ENCODE peak calls at places on chromosomes 2 and 18, in ten cellular contexts. K is AG04450; R is breast epithelium; X is uterus; I is PC-3; L is suprapubic skin; N is transverse colon; Y is psoas muscle; E is MG63; Z is effector memory CD4-positive, alpha-beta T cell. H is an unnamed sample.

GRCh38 chr2:170712653-170713279 is 2.4 kb upstream of the SP5 start:
- DNase-seq in Z (no peak), R (no peak), L (no peak), Y (no peak), N (no peak), E (no peak), K (no peak), I (no peak), X (no peak), H (no peak)

GRCh38 chr2:134512734-134513467 is 205.9 kb downstream of the TMEM163 start:
- DNase-seq in I (no peak), N (no peak), R (peak; percentile 22), K (no peak), Z (no peak), E (no peak), Y (no peak), X (no peak), L (no peak), H (no peak)

GRCh38 chr2:167581961-167582574 is 665.3 kb downstream of the STK39 start:
- DNase-seq in N (no peak), I (peak; percentile 19), R (no peak), K (no peak), L (no peak), E (peak; percentile 55), Z (no peak), Y (no peak), X (no peak), H (no peak)

GRCh38 chr18:36307513-36307912 is 10.0 kb downstream of the FHOD3 start:
- DNase-seq in L (no peak), I (no peak), Y (no peak), X (no peak), R (no peak), N (no peak), Z (no peak), E (no peak), K (peak; percentile 41), H (no peak)

GRCh38 chr2:10680214-10680613 is 9.6 kb downstream of the NOL10 start:
- DNase-seq in Y (no peak), R (no peak), Z (no peak), X (no peak), L (no peak), E (no peak), K (no peak), N (no peak), I (no peak), H (no peak)

GRCh38 chr2:85772841-85773491 is 19.2 kb downstream of the ATOH8 start:
- DNase-seq in R (no peak), N (no peak), Z (no peak), K (no peak), X (no peak), L (no peak), Y (peak; percentile 80), E (no peak), I (no peak), H (no peak)

GRCh38 chr2:234241656-234242445 is 191.3 kb downstream of the SPP2 start:
- DNase-seq in X (no peak), I (peak; percentile 96), N (no peak), R (no peak), Z (no peak), K (no peak), Y (no peak), E (peak; percentile 89), L (no peak), H (peak; percentile 51)

GRCh38 chr2:51472300-51472699 is 440.4 kb upstream of the NRXN1 start:
- DNase-seq in N (no peak), X (no peak), E (no peak), Y (no peak), K (no peak), Z (no peak), L (no peak), R (no peak), I (no peak), H (no peak)

DNA sequence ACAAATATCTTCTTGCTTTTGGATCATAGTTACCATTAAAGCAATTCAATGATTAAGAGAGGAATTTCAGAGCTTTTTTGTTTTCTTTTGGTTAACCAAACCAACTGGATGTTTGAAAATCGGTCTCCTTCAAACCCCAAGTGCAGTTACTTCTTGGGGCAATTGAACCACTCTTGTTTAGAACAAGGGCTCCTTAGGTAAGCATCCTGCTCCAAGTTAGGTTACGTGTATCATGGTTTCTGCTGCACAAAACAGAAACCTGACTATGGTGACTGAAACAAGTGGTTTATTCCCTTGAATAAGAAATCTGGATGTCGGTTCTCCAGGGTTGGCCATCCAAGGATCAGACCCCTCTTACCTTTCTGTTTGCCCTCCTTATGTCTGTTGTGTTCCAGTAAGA is 16.1 kb upstream of the LGALSL start:
- DNase-seq in X (no peak), K (no peak), Y (no peak), R (no peak), Z (no peak), I (no peak), N (no peak), L (no peak), E (no peak), H (no peak)
- H3K27me3 ChIP-seq in X (no peaks in the 10 kb centered on the region), K (peaks cover 17% of the 10 kb centered on the region), Y (no peaks in the 10 kb centered on the region), R (no peaks in the 10 kb centered on the region), Z (no peaks in the 10 kb centered on the region), I (no peaks in the 10 kb centered on the region), N (no peaks in the 10 kb centered on the region), L (no peaks in the 10 kb centered on the region), E (peaks cover 4% of the 10 kb centered on the region), H (peaks cover 7% of the 10 kb centered on the region)

GRCh38 chr2:222292113-222292737 is 6.6 kb downstream of the PAX3 start:
- DNase-seq in N (no peak), Z (no peak), E (no peak), I (no peak), L (no peak), R (no peak), K (no peak), X (no peak), Y (no peak), H (no peak)
- H3K27me3 ChIP-seq in N (peaks cover 100% of the 10 kb centered on the region), Z (peaks cover 56% of the 10 kb centered on the region), E (no peaks in the 10 kb centered on the region), I (peaks cover 96% of the 10 kb centered on the region), L (peaks cover 100% of the 10 kb centered on the region), R (peaks cover 4% of the 10 kb centered on the region), K (peaks cover 74% of the 10 kb centered on the region), X (peaks cover 85% of the 10 kb centered on the region), Y (peaks cover 23% of the 10 kb centered on the region), H (no peaks in the 10 kb centered on the region)

GRCh38 chr2:219279916-219280516 is 850 bp downstream of the DNAJB2 start:
- DNase-seq in Y (no peak), K (no peak), I (no peak), L (no peak), Z (no peak), R (no peak), E (no peak), X (no peak), N (no peak), H (no peak)
- H3K27me3 ChIP-seq in Y (no peaks in the 10 kb centered on the region), K (no peaks in the 10 kb centered on the region), I (no peaks in the 10 kb centered on the region), L (no peaks in the 10 kb centered on the region), Z (no peaks in the 10 kb centered on the region), R (no peaks in the 10 kb centered on the region), E (no peaks in the 10 kb centered on the region), X (no peaks in the 10 kb centered on the region), N (no peaks in the 10 kb centered on the region), H (no peaks in the 10 kb centered on the region)

GRCh38 chr2:218880749-218881594 is at the start of gene WNT10A:
- DNase-seq in L (no peak), I (no peak), K (no peak), Y (peak; percentile 28), Z (no peak), E (no peak), X (no peak), R (no peak), N (no peak), H (no peak)
- H3K27me3 ChIP-seq in L (peaks cover 62% of the 10 kb centered on the region), I (no peaks in the 10 kb centered on the region), K (peaks cover 85% of the 10 kb centered on the region), Y (peaks cover 19% of the 10 kb centered on the region), Z (no peaks in the 10 kb centered on the region), E (peaks cover 5% of the 10 kb centered on the region), X (peaks cover 30% of the 10 kb centered on the region), R (no peaks in the 10 kb centered on the region), N (peaks cover 91% of the 10 kb centered on the region), H (peaks cover 58% of the 10 kb centered on the region)

GRCh38 chr18:74173434-74173750 is 25.1 kb downstream of the TIMM21 start:
- DNase-seq in I (no peak), R (no peak), X (no peak), K (no peak), Z (no peak), N (no peak), Y (no peak), L (no peak), E (no peak), H (no peak)
- H3K27me3 ChIP-seq in I (peaks cover 45% of the 10 kb centered on the region), R (no peaks in the 10 kb centered on the region), X (no peaks in the 10 kb centered on the region), K (peaks cover 28% of the 10 kb centered on the region), Z (peaks cover 2% of the 10 kb centered on the region), N (peaks cover 34% of the 10 kb centered on the region), Y (peaks cover 10% of the 10 kb centered on the region), L (peaks cover 12% of the 10 kb centered on the region), E (peaks cover 2% of the 10 kb centered on the region), H (peaks cover 6% of the 10 kb centered on the region)

GRCh38 chr2:238873841-238874240 is 26.0 kb downstream of the TWIST2 start:
- DNase-seq in Y (no peak), E (no peak), Z (no peak), R (no peak), X (no peak), N (no peak), L (peak; percentile 43), K (no peak), I (no peak), H (no peak)

GRCh38 chr2:238875161-238875530 is 27.3 kb downstream of the TWIST2 start:
- DNase-seq in Y (no peak), Z (no peak), K (no peak), E (no peak), X (no peak), I (no peak), R (no peak), L (peak; percentile 74), N (peak; percentile 32), H (no peak)

GRCh38 chr2:238873401-238873801 is 25.5 kb downstream of the TWIST2 start:
- DNase-seq in Z (no peak), X (no peak), Y (no peak), I (no peak), E (no peak), R (no peak), K (no peak), N (no peak), L (peak; percentile 68), H (no peak)

GRCh38 chr2:238875531-238876231 is 27.8 kb downstream of the TWIST2 start:
- DNase-seq in I (no peak), Z (no peak), X (no peak), E (no peak), L (peak; percentile 86), R (no peak), K (no peak), Y (no peak), N (no peak), H (no peak)

DNA sequence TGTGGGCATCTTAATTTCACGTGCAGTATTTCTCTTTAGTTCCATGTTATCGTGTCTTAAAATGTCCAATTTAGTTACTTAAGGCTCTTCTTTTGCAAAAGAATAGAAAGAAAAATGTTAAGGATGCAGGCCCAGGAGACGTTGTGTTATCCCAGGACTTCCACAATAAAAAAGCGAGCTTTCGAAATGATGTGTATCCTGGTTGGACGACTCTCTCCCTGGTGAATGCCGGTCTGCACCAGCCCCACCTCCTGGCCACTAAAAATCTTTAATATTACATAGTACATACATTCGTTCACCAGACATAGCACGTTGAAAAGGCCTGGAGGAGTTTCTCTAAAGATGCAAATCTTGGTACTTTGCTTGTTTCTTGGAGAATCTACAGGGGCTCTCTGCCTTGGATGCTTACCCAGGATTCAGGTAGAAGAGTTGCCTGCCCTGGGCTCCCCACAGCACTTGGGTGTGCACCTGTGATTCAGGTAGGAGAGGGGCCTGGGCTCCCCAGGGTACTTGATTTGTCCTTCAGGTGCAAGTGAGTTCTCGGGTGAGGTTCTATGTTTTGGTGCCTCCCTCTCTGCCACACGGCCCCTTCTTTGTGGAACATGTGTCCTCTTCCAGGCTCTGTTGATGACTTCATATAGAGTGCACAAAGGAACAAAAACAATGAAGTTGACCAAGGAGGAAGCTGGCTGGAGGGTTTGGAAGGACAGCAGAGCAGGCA is 26.6 kb downstream of the TWIST2 start:
- DNase-seq in Z (no peak), E (no peak), X (no peak), I (no peak), R (no peak), N (no peak), K (no peak), Y (no peak), L (peak; percentile 60), H (no peak)
- H3K27me3 ChIP-seq in Z (no peaks in the 10 kb centered on the region), E (no peaks in the 10 kb centered on the region), X (no peaks in the 10 kb centered on the region), I (no peaks in the 10 kb centered on the region), R (no peaks in the 10 kb centered on the region), N (no peaks in the 10 kb centered on the region), K (no peaks in the 10 kb centered on the region), Y (peaks cover 6% of the 10 kb centered on the region), L (peaks cover 7% of the 10 kb centered on the region), H (no peaks in the 10 kb centered on the region)